ENCODE peak calls at places on chromosomes 3 and 15, in seven cellular contexts. One of them, this sample, is unnamed.

GRCh38 chr3:95514260-95514659 is 1300.1 kb upstream of the EPHA6 start:
- DNase-seq in CD4-positive, alpha-beta T cell: no peak
- DNase-seq in H4: no peak
- DNase-seq in anterior cingulate cortex: no peak
- DNase-seq in activated T-helper 9 cell treated with anti-CD3 and anti-CD28 coated beads, Interleukin-2, amount 50 U/mL, for 16 hours: no peak
- DNase-seq in stomach: no peak
- DNase-seq in amygdala: no peak
- DNase-seq in this sample: no peak

GRCh38 chr15:44530653-44531052 is 6.3 kb upstream of the EIF3J start:
- DNase-seq in CD4-positive, alpha-beta T cell: no peak
- DNase-seq in H4: no peak
- DNase-seq in anterior cingulate cortex: no peak
- DNase-seq in activated T-helper 9 cell treated with anti-CD3 and anti-CD28 coated beads, Interleukin-2, amount 50 U/mL, for 16 hours: no peak
- DNase-seq in stomach: no peak
- DNase-seq in amygdala: no peak
- DNase-seq in this sample: no peak

GRCh38 chr3:168628549-168628948 is 532.8 kb upstream of the GOLIM4 start:
- DNase-seq in CD4-positive, alpha-beta T cell: no peak
- DNase-seq in H4: no peak
- DNase-seq in anterior cingulate cortex: no peak
- DNase-seq in activated T-helper 9 cell treated with anti-CD3 and anti-CD28 coated beads, Interleukin-2, amount 50 U/mL, for 16 hours: no peak
- DNase-seq in stomach: no peak
- DNase-seq in amygdala: no peak
- DNase-seq in this sample: no peak

GRCh38 chr3:160183375-160184076 is 41.7 kb upstream of the C3orf80 start:
- DNase-seq in CD4-positive, alpha-beta T cell: no peak
- DNase-seq in H4: no peak
- DNase-seq in anterior cingulate cortex: no peak
- DNase-seq in activated T-helper 9 cell treated with anti-CD3 and anti-CD28 coated beads, Interleukin-2, amount 50 U/mL, for 16 hours: no peak
- DNase-seq in stomach: no peak
- DNase-seq in amygdala: no peak
- DNase-seq in this sample: no peak

GRCh38 chr15:51917493-51917892 is 54.1 kb downstream of the LEO1 start:
- DNase-seq in CD4-positive, alpha-beta T cell: no peak
- DNase-seq in H4: peak; percentile 24
- DNase-seq in anterior cingulate cortex: no peak
- DNase-seq in activated T-helper 9 cell treated with anti-CD3 and anti-CD28 coated beads, Interleukin-2, amount 50 U/mL, for 16 hours: no peak
- DNase-seq in stomach: no peak
- DNase-seq in amygdala: no peak
- DNase-seq in this sample: no peak

GRCh38 chr3:7913283-7913682 is 588.3 kb upstream of the LMCD1 start:
- DNase-seq in CD4-positive, alpha-beta T cell: no peak
- DNase-seq in H4: no peak
- DNase-seq in anterior cingulate cortex: no peak
- DNase-seq in activated T-helper 9 cell treated with anti-CD3 and anti-CD28 coated beads, Interleukin-2, amount 50 U/mL, for 16 hours: no peak
- DNase-seq in stomach: no peak
- DNase-seq in amygdala: no peak
- DNase-seq in this sample: no peak

GRCh38 chr3:76551739-76552138 is 488.2 kb upstream of the ROBO2 start:
- DNase-seq in CD4-positive, alpha-beta T cell: no peak
- DNase-seq in H4: no peak
- DNase-seq in anterior cingulate cortex: peak; percentile 3
- DNase-seq in activated T-helper 9 cell treated with anti-CD3 and anti-CD28 coated beads, Interleukin-2, amount 50 U/mL, for 16 hours: no peak
- DNase-seq in stomach: no peak
- DNase-seq in amygdala: no peak
- DNase-seq in this sample: no peak

GRCh38 chr3:106206165-106206564 is 337.4 kb upstream of the CBLB start:
- DNase-seq in CD4-positive, alpha-beta T cell: no peak
- DNase-seq in H4: no peak
- DNase-seq in anterior cingulate cortex: no peak
- DNase-seq in activated T-helper 9 cell treated with anti-CD3 and anti-CD28 coated beads, Interleukin-2, amount 50 U/mL, for 16 hours: no peak
- DNase-seq in stomach: no peak
- DNase-seq in amygdala: no peak
- DNase-seq in this sample: no peak

GRCh38 chr15:61226313-61227250 is 2.5 kb downstream of the RORA start:
- DNase-seq in CD4-positive, alpha-beta T cell: no peak
- DNase-seq in H4: no peak
- DNase-seq in anterior cingulate cortex: no peak
- DNase-seq in activated T-helper 9 cell treated with anti-CD3 and anti-CD28 coated beads, Interleukin-2, amount 50 U/mL, for 16 hours: no peak
- DNase-seq in stomach: no peak
- DNase-seq in amygdala: no peak
- DNase-seq in this sample: no peak

GRCh38 chr15:68271854-68272471 is 5.6 kb upstream of the FEM1B start:
- DNase-seq in CD4-positive, alpha-beta T cell: no peak
- DNase-seq in H4: peak; percentile 62
- DNase-seq in anterior cingulate cortex: peak; percentile 22
- DNase-seq in activated T-helper 9 cell treated with anti-CD3 and anti-CD28 coated beads, Interleukin-2, amount 50 U/mL, for 16 hours: no peak
- DNase-seq in stomach: no peak
- DNase-seq in amygdala: no peak
- DNase-seq in this sample: peak; percentile 82

GRCh38 chr3:193686665-193687506 is 93.9 kb downstream of the OPA1 start:
- DNase-seq in CD4-positive, alpha-beta T cell: no peak
- DNase-seq in H4: no peak
- DNase-seq in anterior cingulate cortex: no peak
- DNase-seq in activated T-helper 9 cell treated with anti-CD3 and anti-CD28 coated beads, Interleukin-2, amount 50 U/mL, for 16 hours: no peak
- DNase-seq in stomach: no peak
- DNase-seq in amygdala: no peak
- DNase-seq in this sample: no peak

GRCh38 chr3:146374146-146374545 is 95.2 kb downstream of the PLSCR2 start:
- DNase-seq in CD4-positive, alpha-beta T cell: no peak
- DNase-seq in H4: peak; percentile 75
- DNase-seq in anterior cingulate cortex: no peak
- DNase-seq in activated T-helper 9 cell treated with anti-CD3 and anti-CD28 coated beads, Interleukin-2, amount 50 U/mL, for 16 hours: no peak
- DNase-seq in stomach: no peak
- DNase-seq in amygdala: no peak
- DNase-seq in this sample: no peak

GRCh38 chr3:71066849-71067261 is 516.7 kb downstream of the FOXP1 start:
- DNase-seq in CD4-positive, alpha-beta T cell: no peak
- DNase-seq in H4: peak; percentile 58
- DNase-seq in anterior cingulate cortex: no peak
- DNase-seq in activated T-helper 9 cell treated with anti-CD3 and anti-CD28 coated beads, Interleukin-2, amount 50 U/mL, for 16 hours: peak; percentile 42
- DNase-seq in stomach: no peak
- DNase-seq in amygdala: no peak
- DNase-seq in this sample: no peak

GRCh38 chr3:144763878-144764454 is 792.3 kb downstream of the DIPK2A start:
- DNase-seq in CD4-positive, alpha-beta T cell: no peak
- DNase-seq in H4: peak; percentile 38
- DNase-seq in anterior cingulate cortex: no peak
- DNase-seq in activated T-helper 9 cell treated with anti-CD3 and anti-CD28 coated beads, Interleukin-2, amount 50 U/mL, for 16 hours: no peak
- DNase-seq in stomach: no peak
- DNase-seq in amygdala: no peak
- DNase-seq in this sample: no peak

GRCh38 chr3:57098418-57099310 is 38.2 kb downstream of the SPATA12 start:
- DNase-seq in CD4-positive, alpha-beta T cell: no peak
- DNase-seq in H4: no peak
- DNase-seq in anterior cingulate cortex: no peak
- DNase-seq in activated T-helper 9 cell treated with anti-CD3 and anti-CD28 coated beads, Interleukin-2, amount 50 U/mL, for 16 hours: no peak
- DNase-seq in stomach: no peak
- DNase-seq in amygdala: no peak
- DNase-seq in this sample: no peak

GRCh38 chr3:55065331-55065730 is 137.5 kb upstream of the LRTM1 start:
- DNase-seq in CD4-positive, alpha-beta T cell: no peak
- DNase-seq in H4: no peak
- DNase-seq in anterior cingulate cortex: no peak
- DNase-seq in activated T-helper 9 cell treated with anti-CD3 and anti-CD28 coated beads, Interleukin-2, amount 50 U/mL, for 16 hours: no peak
- DNase-seq in stomach: no peak
- DNase-seq in amygdala: no peak
- DNase-seq in this sample: no peak

GRCh38 chr15:70523634-70524033 is 239.7 kb downstream of the UACA start:
- DNase-seq in CD4-positive, alpha-beta T cell: no peak
- DNase-seq in H4: no peak
- DNase-seq in anterior cingulate cortex: no peak
- DNase-seq in activated T-helper 9 cell treated with anti-CD3 and anti-CD28 coated beads, Interleukin-2, amount 50 U/mL, for 16 hours: no peak
- DNase-seq in stomach: peak; percentile 14
- DNase-seq in amygdala: no peak
- DNase-seq in this sample: peak; percentile 23

GRCh38 chr3:14464521-14464920 is 62.1 kb downstream of the SLC6A6 start:
- DNase-seq in CD4-positive, alpha-beta T cell: no peak
- DNase-seq in H4: no peak
- DNase-seq in anterior cingulate cortex: no peak
- DNase-seq in activated T-helper 9 cell treated with anti-CD3 and anti-CD28 coated beads, Interleukin-2, amount 50 U/mL, for 16 hours: no peak
- DNase-seq in stomach: no peak
- DNase-seq in amygdala: no peak
- DNase-seq in this sample: no peak